ENCODE peak calls at places on chromosomes 16 and 17, in eight cellular contexts. K, C, D, W, L, O, Y and I are unnamed samples.

GRCh38 chr17:50187403-50187735 is 14.1 kb downstream of the COL1A1 start:
- DNase-seq in K (no peak), C (no peak), D (no peak), W (no peak), L (no peak), O (no peak), Y (no peak), I (no peak)

GRCh38 chr16:48381201-48381600 is 4.0 kb downstream of the SIAH1 start:
- DNase-seq in K (no peak), C (no peak), D (no peak), W (no peak), L (no peak), O (no peak), Y (no peak), I (no peak)

GRCh38 chr16:70428178-70428998 is 10.5 kb downstream of the ST3GAL2 start:
- DNase-seq in K (no peak), C (peak), D (no peak), W (peak), L (no peak), O (peak), Y (no peak), I (peak)

GRCh38 chr16:24041834-24042631 is 206.2 kb downstream of the PRKCB start:
- DNase-seq in K (peak), C (peak), D (peak), W (peak), L (peak), O (peak), Y (peak), I (peak)

GRCh38 chr17:33647976-33648375 is 354.9 kb upstream of the ASIC2 start:
- DNase-seq in K (no peak), C (peak), D (no peak), W (no peak), L (no peak), O (no peak), Y (peak), I (peak)

GRCh38 chr17:67246648-67247415 is 1.8 kb upstream of the HELZ start:
- DNase-seq in K (no peak), C (peak), D (peak), W (no peak), L (no peak), O (peak), Y (no peak), I (peak)

GRCh38 chr16:67562526-67562917 is at the start of gene CTCF:
- DNase-seq in K (peak), C (peak), D (peak), W (peak), L (peak), O (peak), Y (peak), I (peak)

GRCh38 chr17:18225562-18226283 is at the start of gene LLGL1:
- DNase-seq in K (no peak), C (no peak), D (no peak), W (no peak), L (no peak), O (no peak), Y (no peak), I (no peak)

GRCh38 chr17:59617141-59617757 is 2.4 kb upstream of the CLTC start:
- DNase-seq in K (no peak), C (no peak), D (no peak), W (no peak), L (no peak), O (no peak), Y (no peak), I (no peak)

GRCh38 chr17:58968662-58969061 is 138.0 kb downstream of the TRIM37 start:
- DNase-seq in K (no peak), C (no peak), D (no peak), W (no peak), L (no peak), O (no peak), Y (no peak), I (no peak)

GRCh38 chr16:19223235-19223847 is 55.3 kb downstream of the SYT17 start:
- DNase-seq in K (no peak), C (peak), D (no peak), W (no peak), L (peak), O (peak), Y (no peak), I (peak)

GRCh38 chr17:78112508-78113471 is 15.8 kb downstream of the TMC6 start:
- DNase-seq in K (peak), C (peak), D (peak), W (peak), L (peak), O (peak), Y (peak), I (peak)